ENCODE peak calls at places on chromosomes 12 and 14, in eight cellular contexts. H, A, Q, S, Z, T, X and N are unnamed samples.

GRCh38 chr12:42143401-42144173 is 1.1 kb downstream of the GXYLT1 start:
- DNase-seq in Z (no peak), S (peak; percentile 10), T (no peak), Q (no peak), X (no peak), H (peak; percentile 9), A (peak; percentile 44), N (no peak)

GRCh38 chr14:103073876-103074698 is 9.9 kb upstream of the LBHD2 start:
- DNase-seq in Z (no peak), A (no peak), X (no peak), T (no peak), H (no peak), Q (no peak), S (no peak), N (no peak)

GRCh38 chr12:121436706-121437105 is 36.8 kb downstream of the RNF34 start:
- DNase-seq in S (no peak), H (no peak), X (no peak), A (no peak), T (no peak), Q (no peak), Z (no peak), N (no peak)

GRCh38 chr12:5965950-5966383 is 20.9 kb upstream of the ANO2 start:
- DNase-seq in S (peak; percentile 36), Z (no peak), A (peak; percentile 49), T (peak; percentile 39), X (peak; percentile 39), Q (no peak), H (peak; percentile 84), N (no peak)

GRCh38 chr14:74904623-74905503 is 18.2 kb downstream of the RPS6KL1 start:
- DNase-seq in Z (no peak), A (no peak), H (no peak), X (no peak), T (no peak), S (no peak), Q (no peak), N (no peak)

GRCh38 chr12:69108024-69108423 is 131.3 kb upstream of the CPSF6 start:
- DNase-seq in X (no peak), Q (no peak), A (peak; percentile 4), Z (no peak), S (no peak), H (no peak), T (no peak), N (no peak)

GRCh38 chr12:132397934-132398385 is 68.6 kb upstream of the GALNT9 start:
- DNase-seq in X (no peak), S (no peak), A (no peak), T (no peak), Z (no peak), H (no peak), Q (no peak), N (no peak)

GRCh38 chr12:96501908-96502307 is 12.5 kb downstream of the CFAP54 start:
- DNase-seq in Z (no peak), S (no peak), A (no peak), Q (no peak), T (no peak), X (no peak), H (no peak), N (no peak)

GRCh38 chr12:7212678-7213077 is 23.2 kb downstream of the PEX5 start:
- DNase-seq in S (no peak), H (no peak), X (no peak), T (no peak), Z (no peak), A (no peak), Q (no peak), N (no peak)

GRCh38 chr12:123319826-123320225 is 44.8 kb downstream of the SBNO1 start:
- DNase-seq in Z (no peak), T (no peak), H (no peak), A (no peak), S (no peak), X (no peak), Q (no peak), N (no peak)

GRCh38 chr12:54413284-54414190 is 5.5 kb downstream of the ITGA5 start:
- DNase-seq in X (peak; percentile 68), S (no peak), H (no peak), Z (no peak), A (no peak), T (peak; percentile 88), Q (no peak), N (no peak)

GRCh38 chr12:108618079-108618952 is 15.4 kb downstream of the SELPLG start:
- DNase-seq in H (peak; percentile 95), X (peak; percentile 78), A (peak; percentile 89), S (peak; percentile 57), T (peak; percentile 83), Z (no peak), Q (peak; percentile 17), N (peak; percentile 61)

GRCh38 chr14:59356298-59356697 is 108.9 kb downstream of the GPR135 start:
- DNase-seq in Z (no peak), T (no peak), H (no peak), Q (no peak), S (no peak), X (no peak), A (no peak), N (no peak)

DNA sequence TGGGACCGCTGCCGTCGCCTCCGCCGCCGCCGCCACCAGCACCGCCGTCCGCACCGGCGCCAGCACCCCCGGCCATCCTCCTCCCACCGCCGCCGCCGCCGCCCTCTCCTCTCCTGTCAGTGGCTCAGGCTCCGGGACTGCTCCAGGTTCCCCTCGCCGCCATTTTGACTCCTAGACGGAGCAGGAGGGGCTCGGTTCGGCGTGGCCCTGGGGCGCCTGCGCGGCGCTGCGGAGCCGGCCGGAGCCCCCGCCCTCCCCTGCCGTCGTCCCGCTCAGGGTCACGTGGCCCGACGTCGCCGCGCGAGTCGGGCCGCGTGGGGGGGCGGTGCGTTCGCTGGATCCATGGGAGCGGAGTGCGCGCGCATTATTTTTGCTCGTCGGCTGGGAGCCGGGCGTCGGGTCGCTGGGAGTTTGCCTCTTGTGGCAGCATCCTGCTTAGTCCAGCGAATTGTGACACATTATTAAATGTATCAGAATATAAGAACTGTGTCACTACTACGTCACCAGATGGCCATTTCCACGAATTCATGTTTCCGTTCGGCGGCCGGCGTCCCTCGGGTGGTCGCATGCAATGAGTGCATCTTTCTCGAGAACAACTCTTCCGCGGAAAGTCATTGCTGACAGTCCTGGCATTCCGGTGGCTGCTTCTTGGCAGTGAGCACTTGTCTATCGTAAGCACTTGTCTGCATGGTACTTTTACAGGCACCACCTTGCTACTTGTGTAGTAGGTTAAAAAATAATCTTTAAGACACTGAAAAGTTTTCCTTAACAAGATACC is at the start of gene BTBD7:
- DNase-seq in S (peak; percentile 90), X (peak; percentile 95), T (peak; percentile 95), A (peak; percentile 93), Z (peak; percentile 80), H (peak; percentile 98), Q (peak; percentile 46), N (peak; percentile 68)
- TF ChIP-seq CTCF in S (peak; percentile 52), X (no peak), T (no peak), A (peak; percentile 26), Z (no peak), H (peak; percentile 36), Q (no peak), N (peak; percentile 26)

GRCh38 chr12:62722971-62723680 is 211.8 kb downstream of the PPM1H start:
- DNase-seq in X (no peak), S (no peak), T (no peak), H (no peak), Q (no peak), A (peak; percentile 32), Z (no peak), N (no peak)

GRCh38 chr12:62726471-62726980 is 208.4 kb downstream of the PPM1H start:
- DNase-seq in H (no peak), S (no peak), X (no peak), Z (no peak), Q (no peak), A (no peak), T (no peak), N (no peak)

GRCh38 chr12:62724285-62724684 is 210.7 kb downstream of the PPM1H start:
- DNase-seq in X (no peak), A (no peak), Q (no peak), Z (no peak), H (no peak), S (no peak), T (no peak), N (no peak)

GRCh38 chr12:62725781-62726180 is 209.2 kb downstream of the PPM1H start:
- DNase-seq in X (no peak), S (no peak), Z (no peak), H (no peak), A (no peak), T (no peak), Q (no peak), N (no peak)

DNA sequence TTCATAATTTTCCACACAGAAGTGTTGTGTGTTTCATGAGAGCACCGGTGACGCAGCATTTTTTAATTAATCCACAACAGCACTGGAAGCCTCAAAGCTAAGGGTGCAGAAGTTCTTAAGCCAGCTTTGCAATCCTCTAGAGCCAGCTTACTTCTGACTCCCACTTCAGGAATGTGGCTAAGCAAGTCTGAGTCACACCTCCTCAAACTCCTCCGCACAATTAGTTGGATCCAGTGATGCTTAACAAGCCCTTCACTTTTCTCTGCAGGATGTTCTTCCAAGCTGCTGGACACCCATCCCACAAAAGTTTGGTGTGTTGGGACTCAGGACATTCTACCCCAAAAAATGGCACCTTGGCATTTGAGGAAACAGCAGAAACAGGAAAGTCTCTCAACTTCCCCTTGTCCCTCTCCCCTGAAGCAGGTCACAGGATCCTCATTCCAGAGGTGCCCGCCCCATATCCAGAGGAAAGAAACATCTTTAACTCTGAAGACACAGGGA is 210.0 kb downstream of the PPM1H start:
- DNase-seq in Q (peak; percentile 98), T (no peak), A (peak; percentile 92), Z (peak; percentile 20), S (peak; percentile 73), H (peak; percentile 74), X (no peak), N (no peak)
- H3K4me3 ChIP-seq in Q (no peak overlapping the region), T (no peak overlapping the region), A (no peak overlapping the region), Z (no peak overlapping the region), S (no peak overlapping the region), H (no peak overlapping the region), X (no peak overlapping the region), N (no peak overlapping the region)

GRCh38 chr12:93380480-93381121 is 2.9 kb downstream of the NUDT4 start:
- DNase-seq in A (peak; percentile 62), S (no peak), Q (no peak), X (no peak), Z (no peak), H (peak; percentile 19), T (no peak), N (no peak)
- TF ChIP-seq CTCF in A (peak; percentile 25), S (peak; percentile 42), Q (no peak), X (no peak), Z (no peak), H (peak; percentile 47), T (no peak), N (no peak)

GRCh38 chr14:20808084-20808483 is 5.4 kb upstream of the RNASE1 start:
- DNase-seq in S (no peak), Z (no peak), H (no peak), X (no peak), Q (no peak), A (no peak), T (no peak), N (no peak)

GRCh38 chr14:20809917-20810316 is 7.3 kb upstream of the RNASE1 start:
- DNase-seq in H (no peak), X (no peak), S (no peak), T (no peak), A (no peak), Q (no peak), Z (no peak), N (no peak)

GRCh38 chr14:20807304-20807956 is 4.8 kb upstream of the RNASE1 start:
- DNase-seq in A (no peak), Q (no peak), S (no peak), Z (no peak), T (no peak), H (no peak), X (no peak), N (no peak)

GRCh38 chr14:20812576-20812975 is 9.9 kb upstream of the RNASE1 start:
- DNase-seq in Z (no peak), A (no peak), Q (no peak), S (no peak), T (no peak), X (no peak), H (no peak), N (no peak)

GRCh38 chr14:20811994-20812393 is 9.3 kb upstream of the RNASE1 start:
- DNase-seq in T (no peak), Z (no peak), Q (no peak), A (no peak), S (no peak), X (no peak), H (no peak), N (no peak)
- H3K4me3 ChIP-seq in T (no peak overlapping the region), Z (no peak overlapping the region), Q (no peak overlapping the region), A (no peak overlapping the region), S (no peak overlapping the region), X (no peak overlapping the region), H (no peak overlapping the region), N (no peak overlapping the region)